ENCODE peak calls at places on chromosomes 13 and 19, in six cellular contexts. R, O, D, W, S and N are unnamed samples.

GRCh38 chr19:5141278-5141925 is 172.5 kb downstream of the KDM4B start:
- DNase-seq in R (no peak), O (no peak), D (no peak), W (no peak), S (no peak), N (no peak)

GRCh38 chr13:36261976-36262375 is 35.6 kb downstream of the CCDC169 start:
- DNase-seq in R (no peak), O (no peak), D (no peak), W (no peak), S (no peak), N (no peak)

GRCh38 chr19:2952953-2953481 is 8.2 kb upstream of the ZNF77 start:
- DNase-seq in R (peak), O (no peak), D (no peak), W (peak), S (no peak), N (peak)

GRCh38 chr13:37602743-37603381 is 4.3 kb upstream of the POSTN start:
- DNase-seq in R (no peak), O (no peak), D (peak), W (no peak), S (no peak), N (no peak)

GRCh38 chr13:36086117-36086516 is 45.1 kb downstream of the DCLK1 start:
- DNase-seq in R (no peak), O (no peak), D (no peak), W (no peak), S (no peak), N (no peak)

GRCh38 chr19:1668339-1669123 is 16.1 kb upstream of the TCF3 start:
- DNase-seq in R (no peak), O (no peak), D (peak), W (no peak), S (no peak), N (no peak)

GRCh38 chr13:111267205-111267604 is 53.2 kb upstream of the TEX29 start:
- DNase-seq in R (no peak), O (no peak), D (no peak), W (peak), S (no peak), N (no peak)

GRCh38 chr13:47621931-47622330 is 379.1 kb downstream of the SUCLA2 start:
- DNase-seq in R (no peak), O (no peak), D (no peak), W (no peak), S (no peak), N (no peak)

GRCh38 chr19:47511681-47512080 is 3.2 kb downstream of the NAPA start:
- DNase-seq in R (no peak), O (no peak), D (no peak), W (no peak), S (no peak), N (no peak)

GRCh38 chr19:12891553-12892021 is 627 bp downstream of the GCDH start:
- DNase-seq in R (no peak), O (no peak), D (no peak), W (no peak), S (no peak), N (no peak)